ENCODE peak calls at places on chromosomes 6 and 20, in nine cellular contexts. One of them, this sample, is unnamed.

GRCh38 chr6:120005292-120005976 is 655.9 kb upstream of the MAN1A1 start:
- DNase-seq in B cell: no peak
- DNase-seq in RWPE2: no peak
- DNase-seq in NCI-H460: peak; percentile 43
- DNase-seq in SW480: peak; percentile 10
- DNase-seq in endothelial cell: no peak
- DNase-seq in AML-193: no peak
- DNase-seq in H9: no peak
- DNase-seq in posterior cingulate gyrus: no peak
- DNase-seq in this sample: no peak

GRCh38 chr20:5835870-5836269 is 85.7 kb downstream of the SHLD1 start:
- DNase-seq in B cell: no peak
- DNase-seq in RWPE2: no peak
- DNase-seq in NCI-H460: no peak
- DNase-seq in SW480: no peak
- DNase-seq in endothelial cell: no peak
- DNase-seq in AML-193: no peak
- DNase-seq in H9: no peak
- DNase-seq in posterior cingulate gyrus: no peak
- DNase-seq in this sample: no peak

GRCh38 chr6:135759831-135760230 is 91.7 kb upstream of the PDE7B start:
- DNase-seq in B cell: no peak
- DNase-seq in RWPE2: no peak
- DNase-seq in NCI-H460: no peak
- DNase-seq in SW480: no peak
- DNase-seq in endothelial cell: no peak
- DNase-seq in AML-193: no peak
- DNase-seq in H9: no peak
- DNase-seq in posterior cingulate gyrus: no peak
- DNase-seq in this sample: no peak

GRCh38 chr20:63120286-63121090 is 95.4 kb downstream of the YTHDF1 start:
- DNase-seq in B cell: no peak
- DNase-seq in RWPE2: peak; percentile 83
- DNase-seq in NCI-H460: no peak
- DNase-seq in SW480: no peak
- DNase-seq in endothelial cell: no peak
- DNase-seq in AML-193: no peak
- DNase-seq in H9: no peak
- DNase-seq in posterior cingulate gyrus: peak; percentile 76
- DNase-seq in this sample: no peak

GRCh38 chr6:149851461-149851860 is 12.7 kb downstream of the LRP11 start:
- DNase-seq in B cell: no peak
- DNase-seq in RWPE2: no peak
- DNase-seq in NCI-H460: no peak
- DNase-seq in SW480: no peak
- DNase-seq in endothelial cell: no peak
- DNase-seq in AML-193: no peak
- DNase-seq in H9: no peak
- DNase-seq in posterior cingulate gyrus: peak; percentile 81
- DNase-seq in this sample: no peak

GRCh38 chr6:53795702-53796450 is 1.1 kb downstream of the LRRC1 start:
- DNase-seq in B cell: peak; percentile 35
- DNase-seq in RWPE2: peak; percentile 50
- DNase-seq in NCI-H460: no peak
- DNase-seq in SW480: peak; percentile 43
- DNase-seq in endothelial cell: peak; percentile 34
- DNase-seq in AML-193: peak; percentile 40
- DNase-seq in H9: no peak
- DNase-seq in posterior cingulate gyrus: peak; percentile 84
- DNase-seq in this sample: no peak

GRCh38 chr6:9126845-9127560 is 691.7 kb upstream of the SLC35B3 start:
- DNase-seq in B cell: no peak
- DNase-seq in RWPE2: no peak
- DNase-seq in NCI-H460: peak; percentile 79
- DNase-seq in SW480: peak; percentile 51
- DNase-seq in endothelial cell: no peak
- DNase-seq in AML-193: no peak
- DNase-seq in H9: no peak
- DNase-seq in posterior cingulate gyrus: no peak
- DNase-seq in this sample: no peak

GRCh38 chr6:157563611-157564284 is 182.8 kb downstream of the ZDHHC14 start:
- DNase-seq in B cell: peak; percentile 55
- DNase-seq in RWPE2: no peak
- DNase-seq in NCI-H460: no peak
- DNase-seq in SW480: no peak
- DNase-seq in endothelial cell: no peak
- DNase-seq in AML-193: no peak
- DNase-seq in H9: no peak
- DNase-seq in posterior cingulate gyrus: peak; percentile 49
- DNase-seq in this sample: no peak

GRCh38 chr6:147397306-147397705 is 111.2 kb upstream of the SAMD5 start:
- DNase-seq in B cell: no peak
- DNase-seq in RWPE2: no peak
- DNase-seq in NCI-H460: no peak
- DNase-seq in SW480: no peak
- DNase-seq in endothelial cell: no peak
- DNase-seq in AML-193: no peak
- DNase-seq in H9: no peak
- DNase-seq in posterior cingulate gyrus: no peak
- DNase-seq in this sample: no peak